ENCODE peak calls at places on chromosomes 13 and 19, in seven cellular contexts. T is SK-N-SH, I is HCT116, A is H1, Q is K562, V is GM12878, B is HepG2. N is an unnamed sample.

GRCh38 chr19:49010453-49010852 is 6.4 kb downstream of the LHB start:
- DNase-seq in A (no peak), I (no peak), B (no peak), T (no peak), Q (no peak), V (no peak), N (no peak)

GRCh38 chr13:25171517-25172302 is at the start of gene AMER2:
- DNase-seq in A (no peak), B (no peak), V (no peak), I (no peak), Q (no peak), T (peak), N (no peak)

GRCh38 chr13:26465514-26465913 is 92.0 kb upstream of the WASF3 start:
- DNase-seq in V (no peak), Q (no peak), A (no peak), I (no peak), B (no peak), T (no peak), N (no peak)

GRCh38 chr13:30020726-30021312 is 170.4 kb upstream of the UBL3 start:
- DNase-seq in Q (no peak), A (no peak), V (no peak), I (no peak), B (no peak), T (no peak), N (no peak)

GRCh38 chr13:105030851-105031250 is 1504.6 kb downstream of the EFNB2 start:
- DNase-seq in T (no peak), V (no peak), B (no peak), Q (no peak), A (no peak), I (no peak), N (no peak)

GRCh38 chr13:107025991-107026390 is 458.1 kb upstream of the ARGLU1 start:
- DNase-seq in A (no peak), Q (no peak), V (no peak), I (no peak), T (no peak), B (no peak), N (no peak)

GRCh38 chr13:106680796-106681482 is 113.0 kb upstream of the ARGLU1 start:
- DNase-seq in I (no peak), T (no peak), A (peak), B (no peak), V (no peak), Q (no peak), N (no peak)

GRCh38 chr13:30569901-30570576 is 47.7 kb upstream of the USPL1 start:
- DNase-seq in I (peak), T (no peak), V (no peak), A (peak), B (peak), Q (no peak), N (no peak)

GRCh38 chr19:54462072-54462712 is 1.4 kb downstream of the LENG9 start:
- DNase-seq in A (no peak), T (no peak), B (no peak), Q (peak), I (no peak), V (no peak), N (no peak)

GRCh38 chr19:12867120-12868099 is 13.8 kb downstream of the DNASE2 start:
- DNase-seq in A (peak), B (no peak), I (no peak), T (peak), V (peak), Q (peak), N (no peak)

GRCh38 chr13:44818428-44818827 is 170.8 kb downstream of the NUFIP1 start:
- DNase-seq in T (peak), V (no peak), B (peak), Q (no peak), A (no peak), I (peak), N (peak)

GRCh38 chr13:92187378-92187989 is 789.1 kb downstream of the GPC5 start:
- DNase-seq in T (peak), B (peak), V (no peak), A (no peak), Q (peak), I (no peak), N (peak)

GRCh38 chr19:54577334-54577733 is 3.7 kb downstream of the LILRA2 start:
- DNase-seq in T (no peak), B (no peak), V (no peak), Q (no peak), I (no peak), A (no peak), N (no peak)

GRCh38 chr13:111202745-111203144 is 87.6 kb downstream of the ARHGEF7 start:
- DNase-seq in T (peak), I (peak), A (no peak), B (no peak), V (no peak), Q (peak), N (peak)

GRCh38 chr19:2557093-2557440 is 81.1 kb downstream of the GADD45B start:
- DNase-seq in V (no peak), B (no peak), Q (no peak), I (no peak), T (no peak), A (no peak), N (no peak)
- TF ChIP-seq JUND in V (no peak), B (no peak), Q (no peak), I (no peak), T (no peak), A (no peak), N (no peak)

GRCh38 chr19:19615086-19615485 is 3.4 kb downstream of the PBX4 start:
- DNase-seq in A (no peak), V (no peak), I (peak), T (no peak), B (no peak), Q (no peak), N (no peak)
- TF ChIP-seq JUND in A (no peak), V (no peak), I (peak), T (no peak), B (no peak), Q (no peak), N (no peak)

DNA sequence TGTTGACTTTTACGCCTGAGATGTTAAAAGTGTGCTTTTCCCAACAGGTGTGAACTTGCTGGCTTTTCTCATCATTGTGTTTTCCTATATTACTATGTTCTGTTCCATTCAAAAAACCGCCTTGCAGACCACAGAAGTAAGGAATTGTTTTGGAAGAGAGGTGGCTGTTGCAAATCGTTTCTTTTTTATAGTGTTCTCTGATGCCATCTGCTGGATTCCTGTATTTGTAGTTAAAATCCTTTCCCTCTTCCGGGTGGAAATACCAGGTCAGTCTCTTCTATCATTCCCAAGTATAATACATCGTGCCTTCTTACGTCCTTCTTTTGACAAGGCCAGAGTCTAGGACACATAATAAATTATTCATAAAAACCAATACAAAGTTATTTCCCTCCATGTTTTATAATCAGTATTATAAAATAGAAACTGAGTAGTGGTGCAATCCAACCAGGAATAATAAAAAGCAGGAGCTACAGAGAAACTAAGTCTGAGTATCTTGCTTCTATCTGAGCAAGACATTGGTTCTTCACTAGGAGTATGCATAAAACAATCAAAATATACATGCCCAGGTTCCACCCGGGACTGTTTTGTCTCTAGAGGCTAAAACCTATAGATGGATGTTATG is 57.9 kb downstream of the RXFP2 start:
- DNase-seq in V (no peak), A (no peak), I (peak), Q (no peak), T (peak), B (peak), N (peak)
- TF ChIP-seq JUND in V (no peak), A (no peak), I (no peak), Q (no peak), T (no peak), B (no peak), N (no peak)

GRCh38 chr19:3222709-3223108 is 1.8 kb upstream of the CELF5 start:
- DNase-seq in Q (no peak), I (no peak), B (no peak), V (no peak), A (no peak), T (no peak), N (no peak)
- TF ChIP-seq JUND in Q (no peak), I (no peak), B (no peak), V (no peak), A (no peak), T (no peak), N (no peak)

GRCh38 chr19:6970021-6970420 is 51.2 kb downstream of the MBD3L2B start:
- DNase-seq in B (no peak), A (no peak), V (no peak), T (no peak), Q (no peak), I (no peak), N (no peak)
- TF ChIP-seq JUND in B (no peak), A (no peak), V (no peak), T (no peak), Q (no peak), I (no peak), N (no peak)

DNA sequence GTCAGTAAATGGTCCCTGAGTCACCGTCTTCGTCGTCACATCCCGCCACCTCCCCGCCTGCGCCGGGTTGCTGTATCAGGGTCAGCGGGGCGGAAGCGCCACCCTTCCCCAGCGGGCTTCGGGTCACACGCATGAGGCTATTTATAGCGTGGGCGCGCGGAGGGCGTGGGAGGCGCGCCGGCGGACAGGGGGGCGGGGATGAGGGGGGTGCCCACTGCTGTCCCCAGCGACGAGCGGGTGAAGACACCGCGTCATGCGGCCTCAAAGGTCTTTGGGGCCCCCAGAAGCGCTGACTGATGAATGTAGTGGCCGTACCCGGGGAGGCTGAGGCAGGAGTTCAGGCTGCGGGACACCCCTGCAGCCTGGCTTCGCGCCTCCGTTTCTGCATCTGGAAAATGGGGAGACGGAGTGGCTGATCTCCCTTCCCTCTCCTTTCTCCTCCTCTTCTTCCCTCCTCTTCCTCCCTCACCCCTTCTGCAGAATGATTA is 7.9 kb downstream of the UNC13A start:
- DNase-seq in A (no peak), I (peak), B (no peak), T (no peak), V (peak), Q (peak), N (no peak)
- TF ChIP-seq JUND in A (no peak), I (no peak), B (no peak), T (no peak), V (no peak), Q (no peak), N (no peak)

GRCh38 chr19:37654525-37654832 is 786 bp downstream of the ZFP30 start:
- DNase-seq in T (no peak), A (no peak), V (no peak), I (no peak), B (no peak), Q (no peak), N (peak)

GRCh38 chr19:37654118-37654517 is 1.1 kb downstream of the ZFP30 start:
- DNase-seq in A (no peak), V (no peak), Q (no peak), B (no peak), T (peak), I (no peak), N (no peak)

GRCh38 chr19:37655689-37656491 is 625 bp upstream of the ZFP30 start:
- DNase-seq in I (peak), B (peak), T (peak), A (no peak), Q (peak), V (peak), N (peak)

DNA sequence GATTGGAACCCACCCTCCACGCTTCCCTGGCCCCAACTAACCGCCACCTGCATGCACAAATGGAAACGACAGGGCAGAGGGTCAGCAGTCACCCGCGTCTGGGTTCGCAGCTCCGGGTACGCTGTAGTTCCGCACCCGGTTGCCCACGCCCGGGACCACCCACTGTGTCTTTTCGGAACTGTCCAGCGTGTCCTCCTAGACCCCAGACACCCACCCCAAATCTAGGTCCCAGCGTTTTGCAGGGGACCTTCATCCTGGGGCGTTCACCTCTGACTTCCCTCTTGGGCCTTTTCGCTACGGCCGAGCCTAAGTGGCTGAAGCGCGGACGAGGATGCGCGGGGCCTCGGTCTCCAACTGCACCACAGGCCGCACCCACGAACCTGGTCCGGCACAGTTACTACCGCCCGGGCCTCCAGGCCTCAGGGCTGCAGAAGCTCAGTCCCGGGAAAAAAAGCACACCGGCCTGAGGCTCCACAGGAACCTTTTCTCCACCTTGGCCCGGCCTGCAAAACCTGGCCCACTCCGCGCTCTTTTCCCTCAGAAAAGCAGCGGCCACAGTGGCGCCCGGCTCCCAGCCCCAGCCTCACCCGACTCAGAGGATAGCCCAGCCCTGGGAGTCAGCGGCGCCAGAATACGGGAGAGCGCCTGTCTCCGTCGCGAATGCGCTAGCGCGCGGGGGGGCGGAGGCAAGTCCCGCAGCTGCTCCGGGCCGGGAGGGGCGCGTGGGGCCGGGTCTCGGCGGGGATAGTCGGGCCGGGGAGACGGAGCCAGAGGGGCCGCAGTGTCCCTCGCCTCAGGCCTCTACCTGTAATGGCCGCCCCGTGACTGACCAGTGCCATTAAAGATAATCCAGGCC is at the start of gene ZFP30:
- DNase-seq in A (no peak), B (peak), V (peak), T (peak), Q (peak), I (peak), N (peak)
- TF ChIP-seq JUND in A (no peak), B (no peak), V (no peak), T (no peak), Q (no peak), I (no peak), N (no peak)

GRCh38 chr19:16457195-16457953 is 14.4 kb downstream of the EPS15L1 start:
- DNase-seq in I (no peak), V (no peak), Q (peak), T (peak), B (peak), A (no peak), N (no peak)
- TF ChIP-seq JUND in I (no peak), V (no peak), Q (no peak), T (no peak), B (no peak), A (no peak), N (no peak)

DNA sequence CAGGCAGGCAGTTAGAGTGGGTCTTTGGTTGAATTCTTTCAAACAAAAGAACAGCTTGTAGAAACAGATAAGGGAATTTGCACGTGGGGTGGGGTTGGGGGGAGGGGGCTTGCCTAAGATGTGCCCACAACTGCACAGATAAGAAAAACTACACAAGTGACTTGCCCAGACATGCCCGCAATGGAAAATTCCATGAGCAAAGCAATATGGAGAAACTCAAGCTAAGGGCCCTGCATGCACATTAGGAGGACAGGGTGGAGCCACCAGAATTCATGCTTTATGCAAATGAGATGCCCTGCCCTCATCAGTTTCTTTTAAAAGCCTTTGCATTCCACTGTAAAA is 755.6 kb upstream of the MIR17HG start:
- DNase-seq in Q (no peak), B (peak), A (no peak), I (no peak), V (no peak), T (no peak), N (no peak)
- TF ChIP-seq JUND in Q (no peak), B (no peak), A (no peak), I (no peak), V (no peak), T (no peak), N (no peak)

DNA sequence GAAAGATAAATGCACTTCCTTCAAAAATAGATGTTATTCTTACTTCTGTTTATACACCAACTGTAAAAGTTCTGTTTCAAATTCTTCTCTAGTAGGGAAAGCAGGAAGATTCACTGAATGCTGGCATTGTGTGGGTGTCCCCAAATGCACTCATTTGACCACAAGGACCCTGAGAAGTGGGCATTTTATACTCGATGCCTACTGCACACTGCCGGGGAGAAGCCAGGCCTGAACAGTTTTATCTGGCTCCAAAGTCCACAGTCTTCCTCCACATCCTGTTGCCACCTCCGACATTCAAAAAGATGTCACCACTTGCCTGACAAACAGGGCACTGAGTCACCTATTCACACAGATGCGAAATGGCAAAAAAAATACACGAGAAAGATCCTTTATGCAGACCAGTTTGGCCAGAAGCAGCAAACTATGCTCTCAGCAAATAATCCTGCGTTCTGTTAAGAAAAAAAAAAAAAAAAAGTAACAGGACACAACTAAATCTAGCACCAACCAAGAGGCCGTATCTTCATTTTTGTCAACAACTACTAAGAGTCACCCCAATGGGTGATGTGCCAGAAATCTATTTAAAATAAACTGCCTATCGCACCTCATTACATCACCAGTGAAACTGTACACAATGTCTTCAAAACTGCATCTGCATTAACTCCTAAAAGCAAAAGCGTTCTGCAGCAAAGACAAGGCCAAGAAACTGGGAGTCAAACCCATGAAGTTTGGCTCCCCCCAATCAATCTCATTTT is 6.2 kb downstream of the ZC3H4 start:
- DNase-seq in B (peak), Q (no peak), V (no peak), I (no peak), A (no peak), T (no peak), N (peak)
- TF ChIP-seq JUND in B (peak), Q (no peak), V (no peak), I (no peak), A (no peak), T (no peak), N (no peak)